ENCODE peak calls at places on chromosomes 12 and 14, in six cellular contexts. F is anterior cingulate cortex; S is fibroblast of mammary gland; L is CD8-positive, alpha-beta T cell; V is LoVo; D is EL. Z is an unnamed sample.

GRCh38 chr14:69107407-69108003 is 45.4 kb downstream of the DCAF5 start:
- DNase-seq in F (no peak), S (peak; percentile 74), L (no peak), V (peak; percentile 72), D (peak; percentile 71), Z (peak; percentile 69)

GRCh38 chr12:46480282-46480681 is 107.7 kb upstream of the SLC38A2 start:
- DNase-seq in F (no peak), S (no peak), L (no peak), V (no peak), D (no peak), Z (no peak)

GRCh38 chr12:112419269-112420133 is 754 bp downstream of the PTPN11 start:
- DNase-seq in F (no peak), S (peak; percentile 78), L (no peak), V (peak; percentile 76), D (peak; percentile 90), Z (peak; percentile 59)

GRCh38 chr14:33931439-33931838 is 19.4 kb downstream of the EGLN3 start:
- DNase-seq in F (no peak), S (no peak), L (no peak), V (no peak), D (no peak), Z (no peak)

GRCh38 chr14:92890830-92891598 is 31.9 kb upstream of the CHGA start:
- DNase-seq in F (no peak), S (no peak), L (no peak), V (no peak), D (no peak), Z (no peak)

GRCh38 chr12:14211829-14212455 is 153.5 kb upstream of the ATF7IP start:
- DNase-seq in F (no peak), S (no peak), L (no peak), V (peak; percentile 66), D (no peak), Z (no peak)

GRCh38 chr12:69987453-69988102 is 162.6 kb downstream of the MYRFL start:
- DNase-seq in F (no peak), S (peak; percentile 92), L (no peak), V (peak; percentile 77), D (peak; percentile 87), Z (peak; percentile 24)

GRCh38 chr12:34400423-34400881 is 378.2 kb downstream of the ALG10 start:
- DNase-seq in F (no peak), S (no peak), L (no peak), V (no peak), D (no peak), Z (no peak)

GRCh38 chr12:57605308-57606015 is 838 bp downstream of the DTX3 start:
- DNase-seq in F (no peak), S (peak; percentile 11), L (no peak), V (no peak), D (peak; percentile 11), Z (no peak)